ENCODE peak calls at places on chromosomes 4 and X, in six cellular contexts. E, J, M, X, F and S are unnamed samples.

GRCh38 chr4:142567620-142568451 is 278.3 kb downstream of the INPP4B start:
- DNase-seq in F (no peak), M (no peak), E (peak), X (peak), J (no peak), S (no peak)

GRCh38 chr4:182918791-182919302 is 1.7 kb upstream of the DCTD start:
- DNase-seq in J (no peak), X (no peak), F (no peak), M (no peak), E (no peak), S (peak)

GRCh38 chr4:125739760-125740159 is 425.0 kb downstream of the FAT4 start:
- DNase-seq in E (no peak), X (no peak), M (no peak), F (no peak), J (no peak), S (no peak)

GRCh38 chr4:40307627-40308497 is 27.3 kb upstream of the CHRNA9 start:
- DNase-seq in F (no peak), X (no peak), E (no peak), J (no peak), M (peak), S (peak)

GRCh38 chrX:155959018-155959587 is 38.4 kb upstream of the IL9R start:
- DNase-seq in J (no peak), E (no peak), F (no peak), M (no peak), X (no peak), S (no peak)

GRCh38 chr4:175536852-175537453 is 275.1 kb downstream of the GPM6A start:
- DNase-seq in E (peak), X (peak), F (no peak), M (no peak), J (no peak), S (no peak)

GRCh38 chr4:111449657-111450056 is 695.6 kb upstream of the FAM241A start:
- DNase-seq in J (no peak), X (peak), F (no peak), M (no peak), E (no peak), S (no peak)

GRCh38 chr4:105329081-105329480 is 144.8 kb downstream of the PPA2 start:
- DNase-seq in F (no peak), E (no peak), J (no peak), M (no peak), X (no peak), S (no peak)

GRCh38 chr4:147578057-147578476 is 39.1 kb upstream of the TMEM184C start:
- DNase-seq in E (no peak), F (no peak), M (no peak), J (peak), X (peak), S (no peak)

GRCh38 chr4:81085979-81086378 is 55.5 kb downstream of the BMP3 start:
- DNase-seq in F (no peak), E (no peak), X (no peak), M (no peak), J (no peak), S (no peak)

GRCh38 chr4:17690898-17691297 is 76.5 kb downstream of the MED28 start:
- DNase-seq in E (no peak), X (peak), J (no peak), F (no peak), M (no peak), S (no peak)

GRCh38 chr4:144451771-144452170 is 194.2 kb upstream of the HHIP start:
- DNase-seq in F (no peak), E (no peak), M (no peak), J (no peak), X (no peak), S (no peak)

GRCh38 chr4:80307183-80307735 is 28.3 kb upstream of the CFAP299 start:
- DNase-seq in E (peak), J (no peak), F (no peak), M (no peak), X (no peak), S (no peak)

GRCh38 chr4:159549092-159549491 is 446.2 kb downstream of the RAPGEF2 start:
- DNase-seq in M (no peak), X (peak), J (no peak), F (no peak), E (no peak), S (no peak)

GRCh38 chrX:119757979-119758681 is at the start of gene SOWAHD:
- DNase-seq in M (no peak), F (peak), E (peak), X (peak), J (no peak), S (peak)

GRCh38 chrX:101693476-101693875 is 33.8 kb upstream of the ARMCX2 start:
- DNase-seq in X (no peak), F (no peak), J (no peak), E (no peak), M (no peak), S (no peak)

GRCh38 chrX:68710870-68711576 is 63.6 kb downstream of the STARD8 start:
- DNase-seq in E (peak), F (no peak), X (peak), M (no peak), J (no peak), S (peak)

GRCh38 chr4:99838927-99839326 is 22.3 kb downstream of the DAPP1 start:
- DNase-seq in J (no peak), F (no peak), E (no peak), M (no peak), X (no peak), S (no peak)

GRCh38 chr4:59553739-59554126 is 1646.4 kb upstream of the ADGRL3 start:
- DNase-seq in F (no peak), M (no peak), E (peak), J (no peak), X (peak), S (no peak)

GRCh38 chr4:25792200-25792791 is 70.5 kb downstream of the SEL1L3 start:
- DNase-seq in F (peak), X (peak), E (no peak), M (no peak), J (no peak), S (peak)

GRCh38 chrX:44997888-44998287 is 124.9 kb downstream of the KDM6A start:
- DNase-seq in X (no peak), J (no peak), E (no peak), M (no peak), F (no peak), S (no peak)

GRCh38 chr4:37765741-37766140 is 60.7 kb upstream of the PGM2 start:
- DNase-seq in M (no peak), J (no peak), X (no peak), E (peak), F (no peak), S (peak)

GRCh38 chr4:30473225-30473624 is 246.9 kb upstream of the PCDH7 start:
- DNase-seq in J (no peak), M (no peak), F (no peak), X (no peak), E (no peak), S (no peak)

GRCh38 chrX:43758044-43758443 is 101.9 kb downstream of the MAOA start:
- DNase-seq in F (no peak), X (no peak), E (no peak), J (no peak), M (no peak), S (no peak)

GRCh38 chrX:134548257-134548732 is 88.3 kb downstream of the HPRT1 start:
- DNase-seq in J (no peak), F (no peak), E (no peak), M (no peak), X (peak), S (peak)

GRCh38 chr4:147747787-147748454 is 16.0 kb downstream of the ARHGAP10 start:
- DNase-seq in M (no peak), E (no peak), F (peak), X (no peak), J (no peak), S (no peak)

GRCh38 chr4:143085224-143085623 is 99.5 kb upstream of the USP38 start:
- DNase-seq in E (no peak), X (peak), J (no peak), F (no peak), M (no peak), S (no peak)

GRCh38 chr4:1398686-1399507 is 7.3 kb downstream of the NKX1-1 start:
- DNase-seq in E (no peak), J (no peak), X (no peak), F (peak), M (no peak), S (no peak)

GRCh38 chr4:156475322-156475721 is 496.3 kb downstream of the PDGFC start:
- DNase-seq in M (no peak), E (peak), J (no peak), F (no peak), X (peak), S (no peak)

GRCh38 chr4:158850800-158851644 is 82.2 kb downstream of the FNIP2 start:
- DNase-seq in X (peak), M (no peak), J (no peak), F (no peak), E (peak), S (no peak)

GRCh38 chr4:96713271-96713670 is 873.4 kb downstream of the PDHA2 start:
- DNase-seq in J (no peak), F (no peak), X (no peak), E (no peak), M (no peak), S (no peak)

GRCh38 chrX:11792461-11793421 is 34.7 kb downstream of the MSL3 start:
- DNase-seq in M (peak), J (no peak), F (no peak), X (peak), E (no peak), S (peak)

GRCh38 chr4:113499696-113500095 is 261.8 kb downstream of the CAMK2D start:
- DNase-seq in X (peak), M (no peak), E (peak), F (no peak), J (no peak), S (no peak)

GRCh38 chr4:832108-832507 is 6.2 kb upstream of the CPLX1 start:
- DNase-seq in J (no peak), E (no peak), X (no peak), M (no peak), F (no peak), S (no peak)

GRCh38 chr4:73603307-73603710 is 16.9 kb downstream of the RASSF6 start:
- DNase-seq in E (peak), F (no peak), J (no peak), M (no peak), X (peak), S (no peak)

GRCh38 chr4:2686379-2687265 is 69.5 kb downstream of the TNIP2 start:
- DNase-seq in E (no peak), M (no peak), X (no peak), F (no peak), J (no peak), S (no peak)

GRCh38 chr4:89298160-89298559 is 9.4 kb downstream of the GPRIN3 start:
- DNase-seq in M (no peak), X (no peak), E (no peak), F (no peak), J (no peak), S (no peak)

DNA sequence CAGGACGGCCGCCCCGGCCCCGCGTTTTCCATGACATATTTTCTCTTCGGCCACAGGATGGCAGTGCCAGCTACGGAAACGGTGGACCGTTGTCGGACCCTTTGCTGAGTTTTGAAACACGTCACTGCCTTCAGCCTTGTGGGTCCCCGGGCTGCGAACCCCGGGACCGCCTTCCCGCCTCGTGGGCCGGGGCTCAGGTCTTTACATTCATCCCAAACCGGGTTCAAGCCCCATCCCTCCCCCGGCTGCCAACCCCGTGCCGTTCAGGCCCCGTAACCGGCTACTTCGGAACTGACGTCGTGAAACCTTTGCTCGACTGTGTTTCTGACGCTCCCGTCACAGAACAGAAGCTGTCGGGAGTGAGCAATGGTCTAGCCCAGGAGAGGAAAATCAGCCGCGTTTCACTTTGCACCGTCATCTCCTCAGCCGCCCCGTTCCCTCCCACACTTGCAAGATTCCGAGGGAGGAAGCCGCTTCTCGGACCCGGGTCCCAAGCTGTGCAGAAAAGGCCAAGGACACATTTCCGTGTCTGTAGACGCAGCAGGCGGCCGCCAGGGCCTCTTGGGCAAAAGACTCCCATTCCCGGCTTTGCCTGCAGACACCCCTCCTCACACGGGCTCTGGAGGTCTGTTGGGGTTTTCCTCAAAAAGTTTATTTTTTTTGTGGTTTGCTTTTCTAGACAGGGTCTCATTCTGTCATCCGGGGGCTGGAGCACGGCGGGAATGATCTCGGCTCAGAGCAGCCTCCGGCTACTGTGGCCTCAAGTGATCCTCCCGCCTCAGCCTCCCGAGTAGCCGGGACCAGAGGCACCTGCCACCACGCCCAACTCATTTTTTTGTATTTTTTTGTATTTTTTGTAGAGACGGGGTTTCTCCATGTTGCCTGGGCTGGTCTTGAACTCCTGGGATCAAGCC is 41.4 kb upstream of the PPP2R3B start:
- DNase-seq in F (no peak), X (peak), E (peak), J (no peak), M (no peak), S (peak)
- TF ChIP-seq CTCF in F (no peak), X (peak), E (peak), J (no peak), M (no peak), S (no peak)

GRCh38 chr4:141133146-141134006 is at the start of gene RNF150:
- DNase-seq in M (no peak), X (peak), E (peak), J (peak), F (peak), S (peak)
- TF ChIP-seq CTCF in M (peak), X (peak), E (peak), J (peak), F (peak), S (no peak)

GRCh38 chr4:4456816-4457578 is 70.1 kb downstream of the NSG1 start:
- DNase-seq in E (no peak), M (no peak), F (no peak), X (no peak), J (no peak), S (no peak)

GRCh38 chr4:4460759-4461158 is 73.9 kb downstream of the NSG1 start:
- DNase-seq in F (no peak), J (no peak), X (no peak), E (no peak), M (no peak), S (peak)

GRCh38 chr4:4456351-4456750 is 69.4 kb downstream of the NSG1 start:
- DNase-seq in E (no peak), M (no peak), F (no peak), X (peak), J (no peak), S (no peak)

GRCh38 chr4:4455199-4455865 is 68.4 kb downstream of the NSG1 start:
- DNase-seq in E (no peak), J (no peak), M (no peak), F (no peak), X (no peak), S (no peak)

GRCh38 chr4:4457803-4458550 is 71.1 kb downstream of the NSG1 start:
- DNase-seq in J (no peak), X (no peak), M (no peak), E (no peak), F (no peak), S (no peak)
- TF ChIP-seq CTCF in J (no peak), X (no peak), M (no peak), E (no peak), F (no peak), S (no peak)

GRCh38 chr4:95162867-95163266 is 385.9 kb downstream of the UNC5C start:
- DNase-seq in F (no peak), J (no peak), E (no peak), M (no peak), X (no peak), S (no peak)
- TF ChIP-seq CTCF in F (no peak), J (no peak), E (no peak), M (no peak), X (no peak), S (no peak)